ENCODE peak calls at places on chromosomes 13 and 19, in nine cellular contexts. A is H9, B is A673, E is cardiac muscle cell, P is ovary, D is fibroblast of lung, I is adrenal gland, C is pancreas, N is left ventricle myocardium inferior. Q is an unnamed sample.

GRCh38 chr19:16232568-16232967 is 34.9 kb downstream of the AP1M1 start:
- DNase-seq in A (no peak), B (no peak), E (no peak), P (no peak), D (no peak), I (no peak), C (no peak), N (no peak), Q (no peak)

GRCh38 chr19:953501-954271 is 27.9 kb downstream of the ARID3A start:
- DNase-seq in A (peak), B (no peak), E (peak), P (no peak), D (no peak), I (no peak), C (no peak), N (no peak), Q (no peak)

GRCh38 chr13:99196466-99197256 is 4.0 kb upstream of the UBAC2 start:
- DNase-seq in A (no peak), B (no peak), E (no peak), P (no peak), D (no peak), I (no peak), C (no peak), N (no peak), Q (no peak)

GRCh38 chr13:35818577-35819165 is 312.5 kb downstream of the DCLK1 start:
- DNase-seq in A (no peak), B (peak), E (peak), P (no peak), D (peak), I (no peak), C (no peak), N (no peak), Q (no peak)

GRCh38 chr19:13270514-13271105 is 120.4 kb downstream of the IER2 start:
- DNase-seq in A (no peak), B (no peak), E (no peak), P (no peak), D (no peak), I (no peak), C (no peak), N (no peak), Q (no peak)

GRCh38 chr19:32173836-32174235 is 171.6 kb upstream of the ZNF507 start:
- DNase-seq in A (no peak), B (no peak), E (no peak), P (no peak), D (no peak), I (peak), C (no peak), N (no peak), Q (no peak)

GRCh38 chr19:57830071-57830602 is at the start of gene ZNF587B:
- DNase-seq in A (peak), B (peak), E (peak), P (peak), D (peak), I (peak), C (no peak), N (peak), Q (peak)

GRCh38 chr13:43905435-43906031 is 25.8 kb downstream of the LACC1 start:
- DNase-seq in A (no peak), B (peak), E (peak), P (no peak), D (peak), I (no peak), C (no peak), N (no peak), Q (peak)

GRCh38 chr13:32031025-32031814 is at the start of gene FRY:
- DNase-seq in A (peak), B (peak), E (peak), P (peak), D (peak), I (peak), C (peak), N (peak), Q (peak)

GRCh38 chr13:43054803-43055802 is 31.7 kb downstream of the DNAJC15 start:
- DNase-seq in A (peak), B (peak), E (peak), P (peak), D (peak), I (peak), C (no peak), N (no peak), Q (peak)

GRCh38 chr19:46659151-46660007 is 1.6 kb downstream of the DACT3 start:
- DNase-seq in A (peak), B (peak), E (peak), P (peak), D (no peak), I (no peak), C (no peak), N (no peak), Q (peak)

GRCh38 chr19:17073869-17074627 is 1.2 kb downstream of the HAUS8 start:
- DNase-seq in A (peak), B (no peak), E (no peak), P (no peak), D (no peak), I (no peak), C (no peak), N (no peak), Q (no peak)

GRCh38 chr13:114032121-114032799 is 58.4 kb upstream of the C13orf46 start:
- DNase-seq in A (no peak), B (no peak), E (no peak), P (peak), D (peak), I (peak), C (no peak), N (no peak), Q (no peak)
- H3K27ac ChIP-seq in A (no peak), B (no peak), E (no peak), P (no peak), D (peak), I (no peak), C (no peak), N (no peak), Q (no peak)

DNA sequence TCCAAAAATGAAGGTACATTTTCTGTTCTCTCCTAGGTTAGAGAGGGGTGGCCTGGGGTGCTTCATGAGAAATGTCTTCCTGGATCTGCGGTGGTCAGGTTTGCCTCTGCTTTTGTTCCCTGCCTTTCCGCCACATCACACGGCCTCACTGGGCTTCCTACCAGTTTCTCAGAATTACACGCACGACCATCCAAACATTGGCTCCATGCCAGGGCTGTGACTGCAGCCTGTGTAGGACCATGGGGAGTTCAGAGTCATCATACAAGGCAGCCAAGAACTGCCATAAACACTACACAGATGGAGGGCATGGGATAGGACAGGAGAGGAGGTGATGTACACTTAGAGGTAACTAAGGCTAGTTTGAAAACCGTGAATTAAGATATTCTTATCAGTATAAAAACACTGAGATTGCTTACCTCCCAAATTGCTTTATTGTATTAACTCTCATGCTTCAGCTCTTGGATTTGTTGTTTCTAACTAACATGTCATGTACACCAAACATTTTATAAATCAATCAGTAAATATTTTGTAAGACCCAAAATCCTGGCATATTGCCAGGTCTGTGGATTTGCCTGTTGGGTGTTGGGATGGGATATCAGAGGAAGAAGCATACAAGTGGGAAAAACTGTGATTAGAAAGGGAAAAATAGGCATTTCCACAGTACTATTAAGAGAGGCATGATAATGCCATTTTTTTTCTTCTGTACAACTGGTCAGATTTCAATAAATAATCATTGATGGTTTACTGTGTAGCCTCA is 45.2 kb downstream of the CDADC1 start:
- DNase-seq in A (no peak), B (peak), E (peak), P (peak), D (peak), I (peak), C (no peak), N (no peak), Q (no peak)
- H3K27ac ChIP-seq in A (no peak), B (no peak), E (no peak), P (peak), D (no peak), I (no peak), C (no peak), N (no peak), Q (no peak)

DNA sequence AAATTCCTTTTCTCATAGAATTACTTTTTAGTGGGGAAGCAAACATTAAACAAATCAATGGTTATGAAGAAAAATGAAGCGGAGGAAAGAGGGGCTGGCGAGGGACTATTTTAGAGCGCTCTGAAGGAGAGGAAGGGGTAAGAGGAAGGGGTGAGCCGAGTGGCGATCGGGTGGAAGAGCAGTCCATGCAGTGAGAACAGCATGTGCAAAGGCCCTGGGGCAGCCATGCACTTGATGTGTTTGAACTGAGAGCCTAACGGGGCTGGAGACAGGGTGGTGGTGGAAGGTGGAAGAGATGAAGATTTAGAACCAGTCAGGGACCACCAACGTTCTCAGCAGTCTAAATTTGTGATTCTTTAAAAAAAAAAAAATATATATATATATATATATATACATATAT is 14.4 kb upstream of the NOP53 start:
- DNase-seq in A (no peak), B (no peak), E (no peak), P (no peak), D (no peak), I (no peak), C (no peak), N (no peak), Q (no peak)
- H3K27ac ChIP-seq in A (no peak), B (no peak), E (no peak), P (no peak), D (no peak), I (no peak), C (no peak), N (peak), Q (no peak)

DNA sequence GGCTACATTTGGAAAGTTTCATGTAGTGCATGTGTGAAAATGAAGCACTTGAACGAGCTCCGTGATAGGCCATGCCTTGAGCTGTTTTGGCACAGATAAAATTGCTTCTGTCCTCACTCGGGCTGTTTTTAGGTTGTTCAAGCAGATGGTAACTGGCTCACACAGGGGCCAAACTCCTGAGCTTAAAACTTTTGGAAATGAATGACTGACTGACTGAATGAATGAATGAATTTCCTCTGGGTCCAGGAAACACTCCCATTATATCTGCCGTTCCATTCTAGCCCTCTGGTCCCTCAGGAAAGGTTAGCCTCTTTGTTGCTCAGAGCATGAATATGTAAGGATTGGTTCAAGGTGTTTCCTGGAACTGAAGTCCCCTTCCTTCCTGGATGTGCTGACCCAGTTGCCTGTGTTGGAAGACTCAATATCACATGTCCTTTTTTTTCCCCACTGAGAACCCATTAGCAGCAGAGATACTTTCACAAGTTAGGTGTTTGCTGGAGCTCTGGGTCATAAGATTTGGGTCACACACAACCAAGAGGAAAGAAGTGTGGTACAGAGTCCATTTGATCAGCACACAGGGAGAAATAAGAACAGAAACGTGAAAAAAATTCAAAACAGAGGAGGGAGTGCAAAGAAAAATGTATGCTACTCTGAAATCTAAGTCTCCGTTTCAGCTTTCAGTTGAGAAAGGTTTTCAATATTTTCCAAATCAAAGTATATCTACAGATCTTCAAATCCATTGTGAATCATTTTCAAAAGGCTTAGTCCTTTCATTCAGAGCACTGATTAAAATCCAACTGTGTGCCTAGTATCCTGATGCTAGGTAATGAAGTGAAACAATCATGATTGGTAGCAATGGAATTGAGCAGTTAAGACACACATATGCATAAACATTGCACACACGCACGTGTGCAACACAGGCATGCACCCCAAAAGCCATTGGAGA is 18.9 kb downstream of the MBNL2 start:
- DNase-seq in A (no peak), B (no peak), E (peak), P (no peak), D (no peak), I (no peak), C (no peak), N (no peak), Q (no peak)
- H3K27ac ChIP-seq in A (no peak), B (no peak), E (no peak), P (no peak), D (no peak), I (no peak), C (no peak), N (peak), Q (peak)

DNA sequence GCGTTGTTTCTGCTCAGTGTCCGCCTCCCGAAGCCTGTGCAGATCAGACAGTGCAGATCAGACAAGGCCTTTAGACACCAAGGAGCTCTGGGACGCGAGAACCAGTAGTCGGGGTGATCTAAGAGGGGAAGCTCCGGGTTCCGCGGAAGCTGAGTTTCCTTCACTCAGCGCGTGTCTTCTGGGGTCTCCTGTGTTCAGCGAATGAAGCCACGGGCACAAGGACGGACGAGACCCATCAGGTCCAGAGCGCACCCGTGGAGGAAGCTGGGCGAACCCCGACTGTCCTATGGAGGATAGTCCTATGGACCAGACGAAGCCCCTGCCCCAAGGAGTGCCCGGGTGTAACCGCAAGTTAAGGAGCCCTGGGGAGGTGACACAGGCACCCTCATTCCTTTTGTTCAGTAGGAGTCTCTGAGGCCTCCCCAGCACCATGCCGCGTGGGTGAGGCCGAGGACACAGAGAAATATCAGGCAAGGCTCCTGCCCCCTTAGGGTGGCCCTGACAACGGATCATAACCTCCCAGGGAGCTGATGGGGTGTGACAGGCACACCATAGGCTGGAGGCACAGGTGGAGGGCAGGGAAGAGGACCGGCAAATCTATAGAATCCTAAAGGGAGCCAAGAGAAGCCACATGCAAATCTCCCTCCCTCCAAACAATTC is 614 bp upstream of the TMEM238 start:
- DNase-seq in A (no peak), B (no peak), E (no peak), P (no peak), D (no peak), I (peak), C (no peak), N (no peak), Q (peak)
- H3K27ac ChIP-seq in A (no peak), B (peak), E (peak), P (peak), D (peak), I (peak), C (peak), N (peak), Q (peak)

Q was measured in testis.